ENCODE peak calls at places on chromosomes 6 and 20, in four cellular contexts. P is GM12878, E is K562, Q is H1. S is an unnamed sample.

GRCh38 chr6:13212096-13212495 is 116.2 kb downstream of the TBC1D7 start:
- DNase-seq in P (no peak), E (no peak), Q (no peak), S (no peak)

GRCh38 chr20:1462834-1463233 is 3.8 kb downstream of the NSFL1C start:
- DNase-seq in P (peak; percentile 26), E (no peak), Q (no peak), S (no peak)

GRCh38 chr20:25136643-25137559 is 55.0 kb upstream of the VSX1 start:
- DNase-seq in P (no peak), E (no peak), Q (no peak), S (peak; percentile 38)

GRCh38 chr6:24882835-24883555 is 52.8 kb downstream of the RIPOR2 start:
- DNase-seq in P (no peak), E (no peak), Q (no peak), S (no peak)

GRCh38 chr6:150410906-150411305 is 42.1 kb downstream of the IYD start:
- DNase-seq in P (no peak), E (no peak), Q (no peak), S (no peak)

GRCh38 chr20:25058051-25058796 is at the start of gene ACSS1:
- DNase-seq in P (peak; percentile 62), E (peak; percentile 58), Q (no peak), S (no peak)

GRCh38 chr20:25376886-25377285 is 13.7 kb downstream of the ABHD12 start:
- DNase-seq in P (no peak), E (no peak), Q (no peak), S (no peak)

GRCh38 chr6:101397199-101397598 is 3.7 kb downstream of the GRIK2 start:
- DNase-seq in P (no peak), E (no peak), Q (no peak), S (no peak)

GRCh38 chr6:52992980-52993379 is 2.1 kb downstream of the GSTA4 start:
- DNase-seq in P (no peak), E (no peak), Q (no peak), S (no peak)

GRCh38 chr6:148342146-148343027 is at the start of gene SASH1:
- DNase-seq in P (peak; percentile 5), E (no peak), Q (peak; percentile 85), S (peak; percentile 62)

GRCh38 chr6:36560822-36561221 is 13.5 kb upstream of the STK38 start:
- DNase-seq in P (no peak), E (no peak), Q (no peak), S (no peak)

GRCh38 chr6:36559394-36559793 is 12.1 kb upstream of the STK38 start:
- DNase-seq in P (no peak), E (no peak), Q (no peak), S (no peak)

GRCh38 chr6:36566418-36566905 is 19.2 kb upstream of the STK38 start:
- DNase-seq in P (no peak), E (no peak), Q (no peak), S (no peak)

GRCh38 chr6:36563928-36564284 is 16.6 kb upstream of the STK38 start:
- DNase-seq in P (no peak), E (no peak), Q (no peak), S (no peak)

DNA sequence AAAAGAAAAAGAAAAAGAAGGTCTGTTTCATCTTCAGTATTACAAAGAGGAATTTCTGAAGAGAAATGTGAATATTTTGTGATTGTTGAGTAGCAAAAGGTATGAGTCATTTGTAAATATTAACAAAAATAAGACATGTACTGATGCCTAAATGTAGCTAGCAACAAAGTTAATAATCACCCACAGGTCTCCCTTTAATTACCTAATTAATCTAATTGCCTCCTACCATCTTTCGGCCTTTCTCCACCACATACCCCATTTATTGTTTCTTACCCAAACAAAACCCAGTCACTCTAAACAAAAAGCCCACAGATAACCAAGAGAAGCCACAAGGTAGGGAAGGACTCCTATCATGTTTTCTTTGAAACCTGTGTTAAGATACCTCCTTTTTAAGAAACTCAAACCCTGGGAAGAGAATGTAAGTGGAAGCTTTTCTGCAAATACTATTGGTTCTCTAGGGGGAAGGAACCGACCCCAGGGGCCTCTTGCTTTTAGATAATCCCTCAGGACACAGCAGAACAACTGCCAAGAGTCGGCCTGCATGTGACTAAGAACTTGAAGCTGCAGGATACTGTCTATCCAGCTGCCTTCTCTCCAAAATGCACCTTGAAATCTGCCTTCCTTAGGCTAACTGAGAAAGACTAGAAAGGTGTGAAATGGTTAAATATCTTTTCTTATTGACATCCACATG is 16.1 kb upstream of the STK38 start:
- DNase-seq in P (no peak), E (no peak), Q (no peak), S (no peak)
- TF ChIP-seq EGR1 in P (no peak), E (no peak), Q (no peak), S (no peak)

GRCh38 chr20:41169791-41170351 is 32.5 kb downstream of the PLCG1 start:
- DNase-seq in P (no peak), E (no peak), Q (no peak), S (no peak)
- TF ChIP-seq EGR1 in P (no peak), E (no peak), Q (no peak), S (no peak)

GRCh38 chr6:117169060-117169635 is 96.2 kb upstream of the VGLL2 start:
- DNase-seq in P (no peak), E (no peak), Q (no peak), S (no peak)
- TF ChIP-seq EGR1 in P (no peak), E (no peak), Q (no peak), S (no peak)

GRCh38 chr6:159977242-159978214 is 8.6 kb downstream of the IGF2R start:
- DNase-seq in P (no peak), E (no peak), Q (no peak), S (no peak)
- TF ChIP-seq EGR1 in P (no peak), E (peak; percentile 76), Q (no peak), S (no peak)

DNA sequence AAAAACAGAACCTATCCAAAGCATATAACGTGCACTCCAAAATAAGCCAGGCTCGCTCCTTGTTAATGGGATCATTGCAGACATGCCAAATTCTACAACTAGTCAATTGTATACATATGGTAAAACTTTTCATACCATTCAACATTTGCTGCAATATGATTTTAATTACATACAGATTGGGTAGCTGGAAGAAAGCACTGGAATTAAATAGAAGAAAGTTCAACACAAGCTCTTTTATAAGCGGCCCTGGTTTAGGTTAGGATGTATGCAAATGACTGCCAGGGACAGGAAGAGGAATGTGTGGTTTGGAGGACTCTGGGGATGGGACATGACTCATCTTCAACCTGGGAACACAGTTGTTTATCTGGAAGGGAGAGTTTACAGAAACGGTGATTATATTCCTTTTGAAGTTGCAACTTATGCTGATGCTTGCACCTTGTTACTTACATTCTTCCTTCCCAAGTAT is 62.5 kb upstream of the TIAM2 start:
- DNase-seq in P (no peak), E (no peak), Q (no peak), S (peak; percentile 46)
- TF ChIP-seq EGR1 in P (no peak), E (no peak), Q (no peak), S (no peak)

S was measured in HCT116.